ENCODE peak calls at places on chromosome 5, in five cellular contexts. One of them, this sample, is unnamed.

GRCh38 chr5:135024956-135025729 is 8.9 kb downstream of the PITX1 start:
- DNase-seq in Ammon's horn: no peak
- DNase-seq in DMS153: no peak
- DNase-seq in HFFc6: no peak
- DNase-seq in activated T-cell treated with anti-CD3 and anti-CD28 coated beads, Interleukin-2, amount 50 U/mL, for 72 hours: no peak
- DNase-seq in this sample: no peak

GRCh38 chr5:39541920-39542319 is 117.1 kb upstream of the DAB2 start:
- DNase-seq in DMS153: no peak
- DNase-seq in activated T-cell treated with anti-CD3 and anti-CD28 coated beads, Interleukin-2, amount 50 U/mL, for 72 hours: no peak
- DNase-seq in Ammon's horn: no peak
- DNase-seq in HFFc6: no peak
- DNase-seq in this sample: no peak

GRCh38 chr5:52674815-52675545 is 112.7 kb upstream of the ITGA1 start:
- DNase-seq in HFFc6: peak
- DNase-seq in activated T-cell treated with anti-CD3 and anti-CD28 coated beads, Interleukin-2, amount 50 U/mL, for 72 hours: no peak
- DNase-seq in Ammon's horn: no peak
- DNase-seq in DMS153: no peak
- DNase-seq in this sample: peak

GRCh38 chr5:87411586-87412416 is 929 bp downstream of the CCNH start:
- DNase-seq in Ammon's horn: peak
- DNase-seq in activated T-cell treated with anti-CD3 and anti-CD28 coated beads, Interleukin-2, amount 50 U/mL, for 72 hours: peak
- DNase-seq in HFFc6: no peak
- DNase-seq in DMS153: no peak
- DNase-seq in this sample: peak

GRCh38 chr5:57298295-57298984 is 124.6 kb downstream of the GPBP1 start:
- DNase-seq in activated T-cell treated with anti-CD3 and anti-CD28 coated beads, Interleukin-2, amount 50 U/mL, for 72 hours: peak
- DNase-seq in HFFc6: peak
- DNase-seq in Ammon's horn: peak
- DNase-seq in DMS153: peak
- DNase-seq in this sample: peak

GRCh38 chr5:79821-80220 is 12.1 kb upstream of the PLEKHG4B start:
- DNase-seq in DMS153: no peak
- DNase-seq in Ammon's horn: no peak
- DNase-seq in activated T-cell treated with anti-CD3 and anti-CD28 coated beads, Interleukin-2, amount 50 U/mL, for 72 hours: no peak
- DNase-seq in HFFc6: no peak
- DNase-seq in this sample: no peak

GRCh38 chr5:143605403-143606005 is 202.0 kb upstream of the NR3C1 start:
- DNase-seq in Ammon's horn: peak
- DNase-seq in DMS153: no peak
- DNase-seq in HFFc6: no peak
- DNase-seq in activated T-cell treated with anti-CD3 and anti-CD28 coated beads, Interleukin-2, amount 50 U/mL, for 72 hours: peak
- DNase-seq in this sample: peak

GRCh38 chr5:16508730-16509531 is 43.3 kb upstream of the ZNF622 start:
- DNase-seq in HFFc6: no peak
- DNase-seq in Ammon's horn: no peak
- DNase-seq in DMS153: peak
- DNase-seq in activated T-cell treated with anti-CD3 and anti-CD28 coated beads, Interleukin-2, amount 50 U/mL, for 72 hours: no peak
- DNase-seq in this sample: peak

GRCh38 chr5:71788794-71789193 is 69.7 kb downstream of the CARTPT start:
- DNase-seq in activated T-cell treated with anti-CD3 and anti-CD28 coated beads, Interleukin-2, amount 50 U/mL, for 72 hours: no peak
- DNase-seq in HFFc6: no peak
- DNase-seq in Ammon's horn: no peak
- DNase-seq in DMS153: no peak
- DNase-seq in this sample: no peak

GRCh38 chr5:139251281-139251687 is 42.3 kb upstream of the MATR3 start:
- DNase-seq in activated T-cell treated with anti-CD3 and anti-CD28 coated beads, Interleukin-2, amount 50 U/mL, for 72 hours: peak
- DNase-seq in DMS153: no peak
- DNase-seq in Ammon's horn: no peak
- DNase-seq in HFFc6: no peak
- DNase-seq in this sample: no peak

GRCh38 chr5:87099246-87099914 is 168.3 kb upstream of the RASA1 start:
- DNase-seq in HFFc6: peak
- DNase-seq in Ammon's horn: no peak
- DNase-seq in activated T-cell treated with anti-CD3 and anti-CD28 coated beads, Interleukin-2, amount 50 U/mL, for 72 hours: no peak
- DNase-seq in DMS153: no peak
- DNase-seq in this sample: no peak

GRCh38 chr5:6419340-6419852 is 29.3 kb upstream of the UBE2QL1 start:
- DNase-seq in DMS153: peak
- DNase-seq in HFFc6: peak
- DNase-seq in activated T-cell treated with anti-CD3 and anti-CD28 coated beads, Interleukin-2, amount 50 U/mL, for 72 hours: no peak
- DNase-seq in Ammon's horn: no peak
- DNase-seq in this sample: no peak

GRCh38 chr5:57538341-57538955 is 55.8 kb upstream of the ACTBL2 start:
- DNase-seq in DMS153: peak
- DNase-seq in HFFc6: peak
- DNase-seq in activated T-cell treated with anti-CD3 and anti-CD28 coated beads, Interleukin-2, amount 50 U/mL, for 72 hours: no peak
- DNase-seq in Ammon's horn: peak
- DNase-seq in this sample: peak

GRCh38 chr5:120207139-120207538 is 257.0 kb upstream of the PRR16 start:
- DNase-seq in Ammon's horn: no peak
- DNase-seq in DMS153: no peak
- DNase-seq in HFFc6: no peak
- DNase-seq in activated T-cell treated with anti-CD3 and anti-CD28 coated beads, Interleukin-2, amount 50 U/mL, for 72 hours: no peak
- DNase-seq in this sample: peak

GRCh38 chr5:65952259-65952658 is 25.9 kb downstream of the ERBIN start:
- DNase-seq in Ammon's horn: peak
- DNase-seq in HFFc6: no peak
- DNase-seq in DMS153: no peak
- DNase-seq in activated T-cell treated with anti-CD3 and anti-CD28 coated beads, Interleukin-2, amount 50 U/mL, for 72 hours: no peak
- DNase-seq in this sample: no peak

GRCh38 chr5:149002053-149002452 is 60.8 kb downstream of the SH3TC2 start:
- DNase-seq in HFFc6: peak
- DNase-seq in activated T-cell treated with anti-CD3 and anti-CD28 coated beads, Interleukin-2, amount 50 U/mL, for 72 hours: no peak
- DNase-seq in DMS153: no peak
- DNase-seq in Ammon's horn: no peak
- DNase-seq in this sample: peak

This sample was measured in fibroblast of the aortic adventitia.